ENCODE peak calls at places on chromosomes 1 and 21, in four cellular contexts. One of them, this sample, is unnamed.

GRCh38 chr1:53577141-53578100 is 118.2 kb downstream of the DMRTB1 start:
- DNase-seq in Panc1: no peak
- DNase-seq in K562: no peak
- DNase-seq in HCT116: no peak
- DNase-seq in this sample: no peak

GRCh38 chr1:11731719-11732283 is 4.1 kb upstream of the AGTRAP start:
- DNase-seq in HCT116: no peak
- DNase-seq in Panc1: no peak
- DNase-seq in K562: peak
- DNase-seq in this sample: peak

GRCh38 chr1:76492752-76493420 is 374.4 kb upstream of the ST6GALNAC5 start:
- DNase-seq in HCT116: no peak
- DNase-seq in K562: no peak
- DNase-seq in Panc1: no peak
- DNase-seq in this sample: no peak

GRCh38 chr1:184524248-184524647 is 137.4 kb downstream of the C1orf21 start:
- DNase-seq in K562: no peak
- DNase-seq in Panc1: no peak
- DNase-seq in HCT116: no peak
- DNase-seq in this sample: no peak

GRCh38 chr1:54481201-54481884 is 66.7 kb upstream of the ACOT11 start:
- DNase-seq in K562: no peak
- DNase-seq in Panc1: no peak
- DNase-seq in HCT116: no peak
- DNase-seq in this sample: no peak

GRCh38 chr1:81834921-81835698 is 34.4 kb downstream of the ADGRL2 start:
- DNase-seq in HCT116: no peak
- DNase-seq in Panc1: no peak
- DNase-seq in K562: no peak
- DNase-seq in this sample: no peak

GRCh38 chr1:46725736-46726108 is 6.8 kb upstream of the EFCAB14 start:
- DNase-seq in Panc1: no peak
- DNase-seq in K562: no peak
- DNase-seq in HCT116: no peak
- DNase-seq in this sample: peak

GRCh38 chr1:96306809-96307208 is 414.8 kb upstream of the PTBP2 start:
- DNase-seq in K562: no peak
- DNase-seq in HCT116: no peak
- DNase-seq in Panc1: no peak
- DNase-seq in this sample: no peak

GRCh38 chr21:44403106-44404020 is 49.9 kb downstream of the TRPM2 start:
- DNase-seq in HCT116: no peak
- DNase-seq in K562: no peak
- DNase-seq in Panc1: no peak
- DNase-seq in this sample: no peak

GRCh38 chr1:53135735-53136114 is 6.7 kb downstream of the SLC1A7 start:
- DNase-seq in HCT116: no peak
- DNase-seq in Panc1: no peak
- DNase-seq in K562: peak
- DNase-seq in this sample: no peak

GRCh38 chr1:94697839-94698238 is 122.3 kb upstream of the SLC44A3 start:
- DNase-seq in K562: no peak
- DNase-seq in Panc1: no peak
- DNase-seq in HCT116: no peak
- DNase-seq in this sample: peak

GRCh38 chr1:14095001-14095400 is 395.0 kb downstream of the PRDM2 start:
- DNase-seq in K562: peak
- DNase-seq in Panc1: no peak
- DNase-seq in HCT116: peak
- DNase-seq in this sample: no peak

GRCh38 chr1:26537951-26538352 is 8.4 kb downstream of the RPS6KA1 start:
- DNase-seq in Panc1: no peak
- DNase-seq in HCT116: no peak
- DNase-seq in K562: peak
- DNase-seq in this sample: peak

GRCh38 chr1:94527447-94528031 is 14.0 kb downstream of the F3 start:
- DNase-seq in Panc1: no peak
- DNase-seq in HCT116: peak
- DNase-seq in K562: peak
- DNase-seq in this sample: no peak

GRCh38 chr1:6815722-6816121 is 30.5 kb downstream of the CAMTA1 start:
- DNase-seq in K562: no peak
- DNase-seq in HCT116: no peak
- DNase-seq in Panc1: no peak
- DNase-seq in this sample: no peak

GRCh38 chr1:153490272-153491051 is 30.0 kb upstream of the S100A7 start:
- DNase-seq in Panc1: peak
- DNase-seq in K562: no peak
- DNase-seq in HCT116: peak
- DNase-seq in this sample: no peak

GRCh38 chr1:32770221-32770731 is 46.9 kb downstream of the YARS1 start:
- DNase-seq in HCT116: no peak
- DNase-seq in Panc1: no peak
- DNase-seq in K562: no peak
- DNase-seq in this sample: no peak

GRCh38 chr1:51643362-51643761 is 26.5 kb downstream of the OSBPL9 start:
- DNase-seq in HCT116: no peak
- DNase-seq in K562: no peak
- DNase-seq in Panc1: no peak
- DNase-seq in this sample: no peak

GRCh38 chr1:202085682-202086373 is 36.9 kb upstream of the GPR37L1 start:
- DNase-seq in HCT116: no peak
- DNase-seq in K562: no peak
- DNase-seq in Panc1: no peak
- DNase-seq in this sample: peak

GRCh38 chr1:158951956-158952355 is 20.6 kb downstream of the PYHIN1 start:
- DNase-seq in Panc1: no peak
- DNase-seq in HCT116: no peak
- DNase-seq in K562: peak
- DNase-seq in this sample: no peak

GRCh38 chr1:203202431-203203245 is 16.1 kb upstream of the CHI3L1 start:
- DNase-seq in Panc1: no peak
- DNase-seq in K562: no peak
- DNase-seq in HCT116: no peak
- DNase-seq in this sample: no peak
- TF ChIP-seq TCF7L2 in Panc1: no peak
- TF ChIP-seq TCF7L2 in K562: no peak
- TF ChIP-seq TCF7L2 in HCT116: no peak
- TF ChIP-seq TCF7L2 in this sample: no peak

DNA sequence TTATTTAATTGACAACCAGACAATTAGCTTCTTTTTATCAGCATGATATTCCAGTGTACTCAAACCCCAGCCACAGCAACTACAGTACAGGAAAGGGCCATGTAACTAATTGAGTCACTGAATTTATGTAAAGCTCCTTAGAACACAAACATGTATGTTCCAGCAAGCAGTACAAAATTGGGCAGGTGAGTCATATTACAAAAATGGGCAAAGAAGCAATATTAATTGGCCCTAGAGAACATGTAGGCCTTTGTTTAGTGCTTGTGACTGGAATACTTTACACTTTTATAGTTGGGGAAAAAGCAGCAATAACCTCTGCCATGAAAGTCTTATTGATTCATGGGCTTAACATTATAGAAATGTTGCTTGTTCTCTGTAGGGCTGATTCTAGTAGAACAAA is 31.8 kb downstream of the CLEC20A start:
- DNase-seq in Panc1: no peak
- DNase-seq in HCT116: no peak
- DNase-seq in K562: no peak
- DNase-seq in this sample: no peak
- TF ChIP-seq TCF7L2 in Panc1: no peak
- TF ChIP-seq TCF7L2 in HCT116: no peak
- TF ChIP-seq TCF7L2 in K562: no peak
- TF ChIP-seq TCF7L2 in this sample: no peak

DNA sequence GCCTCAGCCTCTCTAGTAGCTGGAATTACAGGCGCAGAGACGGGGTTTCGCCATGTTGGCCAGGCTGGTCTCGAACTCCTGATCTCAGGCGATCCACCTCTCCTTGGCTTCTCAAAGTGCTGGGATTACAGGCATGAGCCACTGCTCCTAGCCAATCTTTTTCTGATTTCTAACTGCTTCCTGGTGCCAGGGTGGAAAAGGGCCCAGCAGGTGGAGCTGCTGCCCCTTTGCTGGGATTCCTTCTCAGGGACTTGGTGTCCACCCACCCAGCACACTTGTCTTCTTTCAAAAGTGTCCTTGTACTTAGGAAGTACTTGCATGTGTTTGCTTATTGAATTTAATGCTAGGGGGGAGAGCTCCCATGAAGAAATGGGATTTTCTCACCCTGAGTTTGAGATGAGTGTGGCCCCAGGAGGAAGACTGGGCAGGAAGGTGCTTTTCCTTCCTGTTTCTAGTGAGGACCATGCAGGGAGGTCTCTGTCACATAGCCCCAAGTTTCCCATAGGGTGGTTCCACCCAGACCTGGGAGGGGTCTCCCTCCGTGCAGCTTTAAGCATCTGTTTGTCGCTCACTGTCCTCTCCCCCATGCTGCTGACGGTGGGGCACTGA is 14.2 kb downstream of the UTP11 start:
- DNase-seq in Panc1: no peak
- DNase-seq in K562: no peak
- DNase-seq in HCT116: no peak
- DNase-seq in this sample: no peak
- TF ChIP-seq TCF7L2 in Panc1: no peak
- TF ChIP-seq TCF7L2 in K562: no peak
- TF ChIP-seq TCF7L2 in HCT116: no peak
- TF ChIP-seq TCF7L2 in this sample: no peak

GRCh38 chr1:29677028-29678024 is 441.0 kb downstream of the PTPRU start:
- DNase-seq in HCT116: no peak
- DNase-seq in Panc1: no peak
- DNase-seq in K562: no peak
- DNase-seq in this sample: no peak
- TF ChIP-seq TCF7L2 in HCT116: no peak
- TF ChIP-seq TCF7L2 in Panc1: no peak
- TF ChIP-seq TCF7L2 in K562: no peak
- TF ChIP-seq TCF7L2 in this sample: no peak

GRCh38 chr1:20732071-20732587 is 374 bp downstream of the SH2D5 start:
- DNase-seq in HCT116: no peak
- DNase-seq in Panc1: peak
- DNase-seq in K562: no peak
- DNase-seq in this sample: peak
- TF ChIP-seq TCF7L2 in HCT116: no peak
- TF ChIP-seq TCF7L2 in Panc1: no peak
- TF ChIP-seq TCF7L2 in K562: no peak
- TF ChIP-seq TCF7L2 in this sample: no peak

DNA sequence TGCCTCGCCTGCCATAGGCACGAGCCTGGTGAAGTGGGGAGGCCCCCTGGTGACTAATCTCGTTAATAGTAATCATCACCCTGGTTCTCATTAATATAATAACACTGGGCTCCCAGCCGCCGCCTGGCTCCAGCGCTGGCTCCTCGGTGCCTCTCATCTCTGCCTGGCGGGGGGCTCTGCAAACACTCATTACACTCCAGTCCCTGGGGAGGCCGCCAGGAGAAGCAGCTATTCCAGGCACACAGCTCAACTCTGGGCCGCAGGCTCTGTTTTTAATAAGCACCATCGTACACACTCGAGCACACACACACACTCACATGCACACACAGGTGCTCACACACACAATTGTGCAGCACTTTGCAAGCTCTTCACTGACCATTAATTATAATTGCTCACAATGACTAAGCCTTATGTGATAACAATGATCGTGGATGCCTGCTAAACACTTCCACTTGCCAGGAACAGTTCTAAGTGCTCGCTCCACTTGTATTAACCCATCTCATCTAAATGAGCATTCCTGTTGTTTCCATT is 52.2 kb downstream of the SDC3 start:
- DNase-seq in HCT116: no peak
- DNase-seq in Panc1: no peak
- DNase-seq in K562: no peak
- DNase-seq in this sample: no peak
- TF ChIP-seq TCF7L2 in HCT116: no peak
- TF ChIP-seq TCF7L2 in Panc1: no peak
- TF ChIP-seq TCF7L2 in K562: no peak
- TF ChIP-seq TCF7L2 in this sample: no peak

GRCh38 chr1:155910621-155911121 is 478 bp downstream of the RIT1 start:
- DNase-seq in K562: peak
- DNase-seq in Panc1: no peak
- DNase-seq in HCT116: no peak
- DNase-seq in this sample: no peak
- TF ChIP-seq TCF7L2 in K562: no peak
- TF ChIP-seq TCF7L2 in Panc1: no peak
- TF ChIP-seq TCF7L2 in HCT116: no peak
- TF ChIP-seq TCF7L2 in this sample: no peak

DNA sequence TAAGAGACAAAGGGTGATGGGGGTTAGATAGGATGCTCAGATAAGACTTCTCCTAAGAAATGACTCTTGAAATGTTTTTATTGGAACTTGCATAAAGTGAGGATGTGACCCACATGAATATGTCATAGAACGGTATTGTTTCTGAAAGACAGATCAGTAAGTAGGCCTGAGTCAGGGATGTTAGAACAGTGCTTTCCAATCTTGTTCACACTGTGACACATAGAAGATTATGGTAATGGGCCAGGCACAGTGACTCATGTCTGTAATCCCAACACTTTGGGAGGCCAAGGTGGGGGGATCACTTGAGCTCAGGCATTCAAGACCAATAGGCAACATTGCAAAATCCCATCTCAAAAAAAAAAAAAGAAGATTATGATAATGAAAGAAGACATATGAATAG is 32.9 kb downstream of the FMO4 start:
- DNase-seq in Panc1: no peak
- DNase-seq in HCT116: no peak
- DNase-seq in K562: no peak
- DNase-seq in this sample: no peak
- TF ChIP-seq TCF7L2 in Panc1: no peak
- TF ChIP-seq TCF7L2 in HCT116: no peak
- TF ChIP-seq TCF7L2 in K562: no peak
- TF ChIP-seq TCF7L2 in this sample: no peak

GRCh38 chr1:42480921-42481320 is 17.8 kb downstream of the CCDC30 start:
- DNase-seq in K562: no peak
- DNase-seq in Panc1: no peak
- DNase-seq in HCT116: no peak
- DNase-seq in this sample: no peak

GRCh38 chr1:42490237-42490636 is 27.2 kb downstream of the CCDC30 start:
- DNase-seq in HCT116: no peak
- DNase-seq in Panc1: no peak
- DNase-seq in K562: no peak
- DNase-seq in this sample: no peak

GRCh38 chr1:42479621-42480020 is 16.5 kb downstream of the CCDC30 start:
- DNase-seq in Panc1: no peak
- DNase-seq in K562: no peak
- DNase-seq in HCT116: no peak
- DNase-seq in this sample: peak

GRCh38 chr1:42482635-42483153 is 19.6 kb downstream of the CCDC30 start:
- DNase-seq in K562: no peak
- DNase-seq in Panc1: no peak
- DNase-seq in HCT116: no peak
- DNase-seq in this sample: no peak

DNA sequence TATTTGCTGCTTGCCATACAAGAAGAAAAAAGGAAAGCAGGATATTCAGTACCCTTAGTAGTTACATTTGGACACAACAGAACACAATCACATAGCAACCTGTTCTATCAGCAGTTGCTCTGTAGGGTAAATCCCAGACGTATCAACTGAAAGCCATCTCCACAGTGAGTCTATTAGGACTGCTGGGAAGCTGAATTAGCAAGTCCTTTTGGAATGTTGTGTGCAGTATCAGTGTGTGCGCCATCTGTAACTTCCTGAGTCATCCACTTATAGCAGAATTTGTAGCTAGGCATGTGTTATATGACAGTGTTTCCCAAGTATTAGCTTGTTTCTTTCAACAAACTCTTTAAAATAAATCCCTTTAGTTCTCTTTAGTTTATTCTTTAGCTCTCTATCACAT is 21.3 kb downstream of the CCDC30 start:
- DNase-seq in K562: no peak
- DNase-seq in Panc1: no peak
- DNase-seq in HCT116: no peak
- DNase-seq in this sample: peak
- TF ChIP-seq TCF7L2 in K562: no peak
- TF ChIP-seq TCF7L2 in Panc1: no peak
- TF ChIP-seq TCF7L2 in HCT116: no peak
- TF ChIP-seq TCF7L2 in this sample: no peak